ENCODE peak calls at places on chromosomes 16 and 17, in nine cellular contexts. Z, L, M, J, T, G, Y, X and B are unnamed samples.

GRCh38 chr17:64732336-64733006 is 70.4 kb upstream of the SMURF2 start:
- DNase-seq in Y (peak), M (no peak), L (peak), T (peak), Z (peak), G (peak), X (no peak), J (no peak), B (peak)

GRCh38 chr16:86347916-86348555 is 162.3 kb upstream of the FOXF1 start:
- DNase-seq in G (no peak), Z (no peak), X (no peak), L (no peak), Y (no peak), T (no peak), J (no peak), M (no peak), B (no peak)

GRCh38 chr16:89138843-89139520 is 32.6 kb upstream of the CDH15 start:
- DNase-seq in Z (no peak), X (no peak), G (no peak), J (no peak), Y (no peak), T (no peak), L (no peak), M (no peak), B (no peak)

GRCh38 chr16:71626018-71626857 is at the start of gene MARVELD3:
- DNase-seq in Y (peak), G (no peak), T (no peak), M (no peak), J (peak), L (no peak), X (peak), Z (no peak), B (no peak)

GRCh38 chr17:80107231-80108021 is 6.0 kb downstream of the GAA start:
- DNase-seq in Z (no peak), L (no peak), G (no peak), Y (peak), T (no peak), X (no peak), J (no peak), M (no peak), B (no peak)

GRCh38 chr16:72637306-72637705 is 410.6 kb downstream of the ZFHX3 start:
- DNase-seq in M (no peak), Y (no peak), L (peak), X (no peak), T (peak), G (peak), J (no peak), Z (no peak), B (peak)

GRCh38 chr16:54873081-54873480 is 57.6 kb upstream of the IRX5 start:
- DNase-seq in X (no peak), T (no peak), G (peak), Y (no peak), J (no peak), Z (no peak), L (no peak), M (no peak), B (no peak)

GRCh38 chr17:29671661-29672060 is 48.9 kb upstream of the CORO6 start:
- DNase-seq in L (no peak), M (no peak), J (no peak), T (no peak), X (no peak), Y (no peak), Z (no peak), G (no peak), B (no peak)

GRCh38 chr17:82497483-82498405 is 21.8 kb upstream of the FOXK2 start:
- DNase-seq in G (peak), Y (peak), T (peak), Z (no peak), J (no peak), M (peak), L (peak), X (no peak), B (peak)

GRCh38 chr17:44004077-44004760 is at the start of gene NAGS:
- DNase-seq in G (no peak), T (no peak), L (no peak), X (no peak), M (no peak), J (no peak), Z (no peak), Y (no peak), B (peak)

GRCh38 chr17:45732926-45733505 is 51.1 kb upstream of the CRHR1 start:
- DNase-seq in L (no peak), M (no peak), G (no peak), X (no peak), Y (peak), Z (no peak), J (no peak), T (no peak), B (no peak)

GRCh38 chr16:57781741-57782606 is 20.3 kb downstream of the KIFC3 start:
- DNase-seq in Y (no peak), L (peak), X (no peak), G (peak), J (no peak), M (no peak), Z (no peak), T (peak), B (peak)

GRCh38 chr17:17928422-17929386 is 43.5 kb downstream of the TOM1L2 start:
- DNase-seq in G (peak), Y (peak), X (no peak), Z (no peak), J (no peak), M (no peak), L (no peak), T (no peak), B (no peak)

GRCh38 chr16:48426244-48427135 is 41.3 kb upstream of the SIAH1 start:
- DNase-seq in G (peak), L (peak), M (peak), Z (no peak), Y (no peak), J (no peak), T (peak), X (no peak), B (peak)

GRCh38 chr17:78933025-78933958 is 8.1 kb upstream of the TIMP2 start:
- DNase-seq in Y (peak), T (peak), X (no peak), Z (no peak), J (no peak), M (peak), G (peak), L (peak), B (peak)

GRCh38 chr17:50634123-50634914 is at the start of gene ABCC3:
- DNase-seq in L (no peak), X (no peak), Z (no peak), G (peak), M (peak), J (peak), T (no peak), Y (peak), B (peak)

GRCh38 chr16:73170587-73170986 is 122.7 kb upstream of the ZFHX3 start:
- DNase-seq in Z (no peak), Y (no peak), G (no peak), X (no peak), M (no peak), J (no peak), T (no peak), L (no peak), B (no peak)

GRCh38 chr17:33012522-33013033 is 20.9 kb downstream of the SPACA3 start:
- DNase-seq in G (peak), X (no peak), M (no peak), Z (no peak), Y (peak), L (peak), J (no peak), T (peak), B (peak)

GRCh38 chr16:57485091-57485915 is 990 bp downstream of the DOK4 start:
- DNase-seq in Y (no peak), L (no peak), T (no peak), J (no peak), X (no peak), M (no peak), G (no peak), Z (no peak), B (no peak)

GRCh38 chr16:19858654-19859018 is 26.0 kb downstream of the GPRC5B start:
- DNase-seq in L (no peak), J (no peak), G (no peak), Z (no peak), X (no peak), M (no peak), Y (no peak), T (no peak), B (no peak)

GRCh38 chr17:55264273-55264639 is 504 bp upstream of the HLF start:
- DNase-seq in T (no peak), J (no peak), Z (no peak), L (no peak), Y (no peak), M (no peak), G (no peak), X (no peak), B (no peak)

GRCh38 chr17:34366051-34366450 is 3.0 kb upstream of the CCL1 start:
- DNase-seq in J (no peak), X (no peak), M (no peak), L (no peak), Z (no peak), G (no peak), T (no peak), Y (no peak), B (no peak)

GRCh38 chr17:29136998-29137730 is 43.0 kb downstream of the MYO18A start:
- DNase-seq in M (no peak), G (peak), L (no peak), T (peak), Y (no peak), X (no peak), Z (no peak), J (no peak), B (no peak)

GRCh38 chr16:22373662-22374310 is 633 bp downstream of the CDR2 start:
- DNase-seq in Z (peak), L (no peak), X (peak), T (no peak), J (peak), Y (peak), G (peak), M (peak), B (peak)

GRCh38 chr16:57966133-57966805 is 4.7 kb downstream of the CNGB1 start:
- DNase-seq in J (no peak), T (no peak), Y (no peak), Z (no peak), M (no peak), X (no peak), L (peak), G (peak), B (no peak)

GRCh38 chr16:73683804-73684203 is 612.8 kb upstream of the PSMD7 start:
- DNase-seq in X (no peak), T (no peak), J (no peak), Y (no peak), Z (no peak), L (no peak), G (no peak), M (no peak), B (no peak)

GRCh38 chr16:21338537-21339268 is 60.6 kb upstream of the CRYM start:
- DNase-seq in T (no peak), L (no peak), Z (no peak), G (no peak), Y (no peak), M (no peak), J (no peak), X (no peak), B (no peak)

GRCh38 chr17:3968886-3969524 is 4.8 kb upstream of the ATP2A3 start:
- DNase-seq in J (no peak), X (no peak), G (no peak), Z (no peak), L (no peak), T (no peak), M (no peak), Y (no peak), B (no peak)

GRCh38 chr16:68227850-68228553 is 7.9 kb downstream of the ESRP2 start:
- DNase-seq in L (no peak), Y (peak), G (no peak), J (no peak), X (no peak), M (no peak), T (no peak), Z (no peak), B (no peak)

GRCh38 chr16:88856122-88856827 is 472 bp downstream of the GALNS start:
- DNase-seq in Y (peak), Z (peak), M (no peak), T (no peak), J (peak), G (no peak), X (no peak), L (no peak), B (no peak)

GRCh38 chr17:51612692-51613091 is 352.3 kb downstream of the UTP18 start:
- DNase-seq in Z (no peak), L (no peak), T (no peak), X (no peak), G (no peak), M (no peak), J (no peak), Y (no peak), B (no peak)

GRCh38 chr17:44115585-44116415 is 7.6 kb downstream of the HDAC5 start:
- DNase-seq in L (peak), J (no peak), Y (no peak), Z (no peak), G (peak), M (peak), T (peak), X (peak), B (peak)

GRCh38 chr17:43405861-43406260 is 7.1 kb downstream of the ARL4D start:
- DNase-seq in M (no peak), L (no peak), G (no peak), X (no peak), Y (no peak), Z (no peak), J (no peak), T (no peak), B (no peak)

GRCh38 chr17:82668631-82669099 is 20.4 kb upstream of the WDR45B start:
- DNase-seq in J (peak), X (peak), G (no peak), Z (peak), M (peak), L (peak), T (peak), Y (no peak), B (peak)

GRCh38 chr16:13254998-13255614 is 353.7 kb downstream of the SHISA9 start:
- DNase-seq in L (no peak), Y (no peak), Z (no peak), G (no peak), J (no peak), M (peak), T (no peak), X (no peak), B (no peak)

DNA sequence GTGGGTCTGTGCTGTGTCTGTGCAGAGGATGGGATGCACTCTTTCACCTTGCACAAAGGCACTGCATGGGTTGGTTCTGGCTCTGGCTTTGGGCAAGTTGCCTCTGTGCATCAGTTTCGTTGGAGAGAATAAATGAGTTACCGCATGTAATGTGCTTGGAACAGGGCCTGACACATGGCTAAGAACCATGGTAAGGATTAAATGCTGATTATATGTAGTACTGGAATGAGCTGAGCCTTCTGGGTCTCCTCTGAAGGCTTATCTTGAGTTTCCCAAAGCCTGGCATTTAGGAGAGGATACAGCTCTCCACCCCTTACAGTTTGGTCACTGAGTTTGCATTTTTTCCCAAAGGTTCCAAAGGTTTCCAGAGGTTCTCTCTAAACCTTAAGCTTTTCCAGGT is 69.1 kb downstream of the KSR1 start:
- DNase-seq in M (no peak), Y (no peak), Z (no peak), X (no peak), L (no peak), J (no peak), T (no peak), G (no peak), B (no peak)
- TF ChIP-seq CTCF in M (no peak), Y (no peak), Z (no peak), X (no peak), L (no peak), J (no peak), T (no peak), G (no peak), B (no peak)

DNA sequence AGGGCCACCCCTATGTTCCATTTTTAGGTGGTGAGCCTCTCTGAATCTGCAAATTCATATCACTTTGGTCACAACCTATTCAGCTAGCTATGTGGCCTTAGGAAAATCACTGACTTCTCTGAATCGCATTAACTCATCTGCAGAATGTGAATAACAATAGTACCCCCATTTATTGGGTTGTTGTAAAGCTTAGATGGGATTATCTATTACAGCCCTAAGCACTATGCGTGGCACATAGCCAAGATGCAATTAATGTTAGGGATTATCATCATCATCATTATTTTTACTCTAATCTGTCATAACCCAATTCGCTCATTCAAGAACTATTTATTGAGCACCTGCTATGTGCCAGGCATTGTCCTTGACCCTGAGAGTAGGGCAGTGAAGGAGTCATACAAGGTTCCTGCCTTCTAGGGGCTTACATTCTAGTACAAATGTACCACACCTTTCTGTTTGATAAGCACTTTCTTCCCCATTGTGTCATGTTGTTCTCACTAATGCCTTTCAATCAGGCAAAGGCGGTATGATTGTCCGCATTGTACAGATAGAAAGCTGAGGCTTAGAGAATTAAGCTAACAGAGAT is 38.5 kb downstream of the CHD9 start:
- DNase-seq in Z (no peak), L (no peak), J (no peak), T (no peak), Y (no peak), M (no peak), G (no peak), X (no peak), B (no peak)
- TF ChIP-seq CTCF in Z (no peak), L (no peak), J (no peak), T (no peak), Y (no peak), M (no peak), G (no peak), X (no peak), B (no peak)

GRCh38 chr16:23678430-23679273 is at the start of gene PLK1:
- DNase-seq in T (peak), L (peak), Z (peak), M (peak), X (peak), G (peak), Y (peak), J (peak), B (peak)
- TF ChIP-seq CTCF in T (peak), L (peak), Z (peak), M (peak), X (peak), G (peak), Y (no peak), J (peak), B (peak)

GRCh38 chr17:56891751-56892150 is 22.1 kb downstream of the TRIM25 start:
- DNase-seq in X (no peak), Z (no peak), G (peak), J (no peak), Y (peak), T (no peak), L (no peak), M (no peak), B (no peak)
- TF ChIP-seq CTCF in X (peak), Z (peak), G (peak), J (peak), Y (no peak), T (peak), L (peak), M (peak), B (no peak)